ENCODE peak calls at places on chromosome 6, in six cellular contexts. R is endothelial cell of umbilical vein, O is tibial nerve, Z is ovary, J is esophagus squamous epithelium, A is thyroid gland. N is an unnamed sample.

GRCh38 chr6:128511518-128511917 is 8.9 kb downstream of the PTPRK start:
- DNase-seq in Z (no peak), J (no peak), O (no peak), R (no peak), A (no peak), N (no peak)

GRCh38 chr6:42933195-42933594 is 3.9 kb downstream of the CNPY3 start:
- DNase-seq in A (no peak), R (no peak), O (no peak), Z (no peak), J (no peak), N (no peak)

GRCh38 chr6:159117031-159117430 is 52.2 kb upstream of the FNDC1 start:
- DNase-seq in Z (no peak), A (no peak), O (peak; percentile 34), R (no peak), J (no peak), N (no peak)

GRCh38 chr6:108800510-108800909 is 47.7 kb upstream of the ARMC2 start:
- DNase-seq in Z (no peak), R (no peak), J (no peak), A (no peak), O (no peak), N (no peak)

GRCh38 chr6:159422041-159422984 is 253.1 kb downstream of the FNDC1 start:
- DNase-seq in R (no peak), J (no peak), A (no peak), Z (no peak), O (no peak), N (no peak)

GRCh38 chr6:44667668-44668390 is 280.3 kb downstream of the CDC5L start:
- DNase-seq in O (peak; percentile 25), R (no peak), A (peak; percentile 22), Z (no peak), J (no peak), N (no peak)

GRCh38 chr6:170074435-170074834 is 216.4 kb downstream of the DLL1 start:
- DNase-seq in J (no peak), R (no peak), Z (no peak), A (no peak), O (no peak), N (no peak)

GRCh38 chr6:135322427-135323201 is 141.5 kb downstream of the MYB start:
- DNase-seq in A (peak; percentile 66), R (no peak), O (no peak), J (no peak), Z (no peak), N (no peak)

GRCh38 chr6:132300323-132300949 is 100.8 kb downstream of the MOXD1 start:
- DNase-seq in O (peak; percentile 61), Z (no peak), J (no peak), R (peak; percentile 53), A (peak; percentile 14), N (no peak)

GRCh38 chr6:118869894-118870665 is 23.9 kb upstream of the ASF1A start:
- DNase-seq in Z (no peak), R (peak; percentile 85), J (no peak), A (no peak), O (no peak), N (no peak)

GRCh38 chr6:105151644-105152043 is 28.2 kb downstream of the POPDC3 start:
- DNase-seq in O (no peak), Z (no peak), A (no peak), J (no peak), R (no peak), N (no peak)

GRCh38 chr6:119308994-119309657 is 40.4 kb downstream of the MAN1A1 start:
- DNase-seq in O (no peak), J (no peak), Z (no peak), R (no peak), A (no peak), N (no peak)

GRCh38 chr6:6646859-6647258 is 58.3 kb downstream of the LY86 start:
- DNase-seq in Z (no peak), J (no peak), A (no peak), R (no peak), O (no peak), N (no peak)

GRCh38 chr6:111552241-111552744 is 53.4 kb downstream of the TRAF3IP2 start:
- DNase-seq in J (no peak), O (peak; percentile 73), A (peak; percentile 90), R (peak; percentile 89), Z (peak; percentile 80), N (peak; percentile 82)

GRCh38 chr6:132445201-132445951 is 44.1 kb upstream of the MOXD1 start:
- DNase-seq in Z (no peak), J (no peak), R (no peak), O (no peak), A (no peak), N (no peak)

GRCh38 chr6:131923356-131923755 is 27.8 kb downstream of the CCN2 start:
- DNase-seq in O (peak; percentile 66), R (peak; percentile 41), A (peak; percentile 62), J (no peak), Z (peak; percentile 69), N (peak; percentile 51)

GRCh38 chr6:1144842-1145755 is 166.8 kb upstream of the FOXQ1 start:
- DNase-seq in Z (no peak), A (no peak), O (no peak), R (no peak), J (no peak), N (no peak)

GRCh38 chr6:124812067-124812466 is 150.2 kb upstream of the RNF217 start:
- DNase-seq in O (no peak), J (no peak), Z (no peak), R (no peak), A (no peak), N (no peak)

GRCh38 chr6:113530769-113531168 is 326.4 kb upstream of the MARCKS start:
- DNase-seq in J (no peak), R (peak; percentile 12), Z (no peak), O (no peak), A (no peak), N (no peak)

GRCh38 chr6:43491750-43492661 is 14.6 kb downstream of the TJAP1 start:
- DNase-seq in J (no peak), Z (peak; percentile 79), A (peak; percentile 40), R (peak; percentile 50), O (peak; percentile 82), N (peak; percentile 72)

GRCh38 chr6:169592558-169592957 is 109.3 kb downstream of the WDR27 start:
- DNase-seq in Z (no peak), A (no peak), R (no peak), J (no peak), O (no peak), N (no peak)

DNA sequence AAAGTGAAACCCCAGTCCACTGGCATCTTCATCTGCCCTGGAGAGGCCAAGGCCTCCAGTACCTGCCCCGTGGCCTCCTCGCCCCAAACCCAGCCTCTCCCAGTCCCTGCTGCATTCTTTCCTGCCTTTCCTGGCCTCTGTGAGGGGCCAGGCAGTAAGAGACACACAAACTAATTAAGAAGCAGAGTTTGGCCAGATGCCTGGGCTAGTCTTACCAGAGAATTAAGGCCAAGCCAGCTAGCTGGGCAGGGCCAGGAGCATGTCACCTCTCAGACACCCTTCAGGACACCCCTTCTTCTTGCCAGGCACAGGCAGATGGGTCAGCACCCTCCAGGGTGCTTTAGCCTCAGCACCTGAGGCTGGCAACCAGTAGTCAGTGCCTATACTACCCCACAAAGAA is 2.4 kb downstream of the MDGA1 start:
- DNase-seq in R (no peak), J (no peak), O (no peak), Z (no peak), A (no peak), N (no peak)
- H3K4me3 ChIP-seq in R (no peak overlapping the region), J (peak overlapping the region; percentile 75), O (no peak overlapping the region), Z (no peak overlapping the region), A (no peak overlapping the region), N (no peak overlapping the region)

GRCh38 chr6:4799912-4800311 is 23.7 kb downstream of the CDYL start:
- DNase-seq in O (no peak), A (no peak), R (no peak), Z (no peak), J (no peak), N (no peak)

GRCh38 chr6:4803343-4803744 is 27.1 kb downstream of the CDYL start:
- DNase-seq in Z (no peak), O (no peak), A (no peak), R (no peak), J (no peak), N (no peak)

GRCh38 chr6:4802312-4802935 is 26.2 kb downstream of the CDYL start:
- DNase-seq in A (no peak), R (no peak), J (no peak), O (no peak), Z (no peak), N (no peak)

GRCh38 chr6:4801491-4802118 is 25.4 kb downstream of the CDYL start:
- DNase-seq in J (no peak), Z (no peak), O (no peak), A (no peak), R (no peak), N (no peak)

GRCh38 chr6:4800662-4801061 is 24.5 kb downstream of the CDYL start:
- DNase-seq in O (no peak), A (no peak), Z (no peak), J (no peak), R (peak; percentile 23), N (no peak)
- H3K9me3 ChIP-seq in O (no peaks in the 10 kb centered on the region), A (no peaks in the 10 kb centered on the region), Z (peaks cover 3% of the 10 kb centered on the region), J (peaks cover 6% of the 10 kb centered on the region), R (no peaks in the 10 kb centered on the region), N (no peaks in the 10 kb centered on the region)

DNA sequence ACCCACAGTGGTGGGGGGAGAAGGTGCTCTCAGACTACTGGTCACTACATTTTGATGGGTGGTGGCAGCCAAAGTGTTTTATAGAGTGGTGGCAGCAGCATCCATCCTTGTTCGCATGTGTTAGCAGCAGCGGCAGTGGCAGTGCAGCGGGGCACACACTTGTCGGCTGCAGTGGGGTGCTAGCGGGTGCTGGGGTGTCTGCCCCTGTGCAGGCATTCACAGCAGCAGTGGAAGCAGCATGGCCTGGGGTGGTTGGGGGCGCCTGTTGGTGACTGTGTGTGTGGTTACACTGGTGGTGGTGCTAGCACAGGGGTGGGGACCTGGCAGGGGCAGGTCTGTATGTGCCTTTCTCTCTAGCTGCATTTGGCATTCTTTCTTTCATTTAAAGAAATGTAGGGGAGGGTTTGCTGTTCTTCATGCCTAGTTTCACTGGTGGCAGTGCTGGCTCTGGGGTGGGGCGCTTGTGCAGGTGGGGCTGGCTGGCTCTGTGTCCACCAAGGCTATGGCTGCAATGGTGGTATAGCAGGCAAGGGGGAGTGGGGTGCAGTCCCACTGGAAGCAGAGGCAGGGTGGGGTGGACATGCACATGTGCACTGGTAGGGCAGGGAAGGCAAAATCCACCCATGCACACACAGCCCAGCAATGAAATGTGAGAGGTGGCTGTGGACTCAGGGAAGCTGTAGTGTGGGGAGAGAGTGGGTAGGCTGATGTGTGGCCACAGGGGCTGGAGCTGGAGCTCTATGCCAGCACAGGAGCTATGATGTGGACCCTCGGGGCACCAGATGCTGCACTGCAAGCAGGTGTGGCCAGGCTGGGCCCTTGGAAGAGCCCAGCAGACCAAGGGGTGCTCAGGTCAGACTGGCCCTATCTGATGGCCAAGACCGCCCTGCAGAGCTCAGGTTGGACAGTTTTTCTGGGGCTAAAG is 173.3 kb downstream of the PRDM13 start:
- DNase-seq in J (no peak), R (no peak), Z (no peak), A (no peak), O (no peak), N (no peak)
- TF ChIP-seq POLR2A in J (no peak), R (no peak), Z (no peak), A (no peak), O (no peak), N (no peak)

DNA sequence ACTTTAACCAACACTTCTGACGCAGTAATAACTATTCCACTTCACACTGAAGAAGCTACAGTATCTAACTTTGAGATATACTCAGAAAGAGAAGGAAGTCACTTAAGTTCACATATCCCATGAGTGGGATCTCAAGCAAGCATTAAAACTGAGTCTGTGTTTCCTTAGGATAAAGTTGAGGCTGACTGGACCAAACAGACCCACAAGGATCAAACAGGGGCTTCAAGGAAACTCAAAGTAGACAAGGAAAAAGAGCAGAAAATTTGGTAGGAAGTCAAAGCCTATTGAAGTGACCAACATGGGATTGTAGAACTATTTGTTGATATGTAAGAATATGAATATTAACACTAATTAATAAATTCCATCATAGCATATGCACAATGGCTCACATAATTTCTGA is 294.9 kb downstream of the ADGB start:
- DNase-seq in A (no peak), J (no peak), R (no peak), O (no peak), Z (no peak), N (no peak)
- H3K4me3 ChIP-seq in A (no peak overlapping the region), J (no peak overlapping the region), R (no peak overlapping the region), O (no peak overlapping the region), Z (no peak overlapping the region), N (no peak overlapping the region)